ENCODE peak calls at places on chromosomes 11 and 22, in seven cellular contexts. One of them, this sample, is unnamed.
A peak's percentile ranks its signal among the peaks of the same experiment; 100 is the strongest.

GRCh38 chr11:22976146-22976545 is 115.9 kb upstream of the CCDC179 start:
- DNase-seq in HuH-7.5: no peak
- DNase-seq in AG10803: peak; percentile 3
- DNase-seq in pancreas: peak; percentile 74
- DNase-seq in CD4-positive, alpha-beta T cell: no peak
- DNase-seq in posterior cingulate gyrus: no peak
- DNase-seq in tibial nerve: no peak
- DNase-seq in this sample: peak; percentile 91

GRCh38 chr11:115745041-115745440 is 240.8 kb upstream of the CADM1 start:
- DNase-seq in tibial nerve: no peak
- DNase-seq in pancreas: no peak
- DNase-seq in CD4-positive, alpha-beta T cell: no peak
- DNase-seq in AG10803: no peak
- DNase-seq in posterior cingulate gyrus: no peak
- DNase-seq in HuH-7.5: no peak
- DNase-seq in this sample: no peak

GRCh38 chr11:3205261-3206127 is 13.1 kb downstream of the MRGPRG start:
- DNase-seq in posterior cingulate gyrus: no peak
- DNase-seq in HuH-7.5: no peak
- DNase-seq in CD4-positive, alpha-beta T cell: no peak
- DNase-seq in tibial nerve: no peak
- DNase-seq in pancreas: no peak
- DNase-seq in AG10803: peak; percentile 9
- DNase-seq in this sample: no peak

GRCh38 chr11:133907841-133908241 is 48.9 kb downstream of the IGSF9B start:
- DNase-seq in HuH-7.5: no peak
- DNase-seq in posterior cingulate gyrus: no peak
- DNase-seq in CD4-positive, alpha-beta T cell: no peak
- DNase-seq in pancreas: no peak
- DNase-seq in AG10803: no peak
- DNase-seq in tibial nerve: no peak
- DNase-seq in this sample: no peak

GRCh38 chr11:1118755-1119275 is 38.9 kb upstream of the MUC5AC start:
- DNase-seq in posterior cingulate gyrus: peak; percentile 1
- DNase-seq in tibial nerve: no peak
- DNase-seq in AG10803: no peak
- DNase-seq in CD4-positive, alpha-beta T cell: no peak
- DNase-seq in HuH-7.5: no peak
- DNase-seq in pancreas: no peak
- DNase-seq in this sample: no peak

GRCh38 chr11:110473666-110474065 is 43.9 kb downstream of the FDX1 start:
- DNase-seq in pancreas: no peak
- DNase-seq in CD4-positive, alpha-beta T cell: no peak
- DNase-seq in AG10803: peak; percentile 22
- DNase-seq in posterior cingulate gyrus: no peak
- DNase-seq in tibial nerve: no peak
- DNase-seq in HuH-7.5: no peak
- DNase-seq in this sample: no peak

GRCh38 chr11:79942071-79942470 is 501.2 kb upstream of the TENM4 start:
- DNase-seq in HuH-7.5: no peak
- DNase-seq in posterior cingulate gyrus: no peak
- DNase-seq in pancreas: no peak
- DNase-seq in tibial nerve: no peak
- DNase-seq in CD4-positive, alpha-beta T cell: no peak
- DNase-seq in AG10803: no peak
- DNase-seq in this sample: peak; percentile 50

GRCh38 chr11:17898782-17899181 is 114.1 kb downstream of the SERGEF start:
- DNase-seq in pancreas: no peak
- DNase-seq in HuH-7.5: no peak
- DNase-seq in CD4-positive, alpha-beta T cell: no peak
- DNase-seq in tibial nerve: no peak
- DNase-seq in AG10803: no peak
- DNase-seq in posterior cingulate gyrus: no peak
- DNase-seq in this sample: peak; percentile 33

GRCh38 chr11:1931326-1931725 is 11.8 kb downstream of the TNNT3 start:
- DNase-seq in HuH-7.5: no peak
- DNase-seq in tibial nerve: no peak
- DNase-seq in pancreas: no peak
- DNase-seq in posterior cingulate gyrus: no peak
- DNase-seq in AG10803: no peak
- DNase-seq in CD4-positive, alpha-beta T cell: no peak
- DNase-seq in this sample: peak; percentile 22

GRCh38 chr22:24503137-24503850 is 8.2 kb downstream of the UPB1 start:
- DNase-seq in AG10803: peak; percentile 56
- DNase-seq in HuH-7.5: no peak
- DNase-seq in CD4-positive, alpha-beta T cell: peak; percentile 48
- DNase-seq in pancreas: peak; percentile 48
- DNase-seq in posterior cingulate gyrus: peak; percentile 48
- DNase-seq in tibial nerve: peak; percentile 65
- DNase-seq in this sample: peak; percentile 38

GRCh38 chr22:20198527-20199319 is 47.9 kb upstream of the CCDC188 start:
- DNase-seq in HuH-7.5: no peak
- DNase-seq in posterior cingulate gyrus: no peak
- DNase-seq in pancreas: no peak
- DNase-seq in CD4-positive, alpha-beta T cell: no peak
- DNase-seq in tibial nerve: no peak
- DNase-seq in AG10803: no peak
- DNase-seq in this sample: no peak

GRCh38 chr11:94671553-94672366 is 96.4 kb upstream of the AMOTL1 start:
- DNase-seq in posterior cingulate gyrus: no peak
- DNase-seq in pancreas: no peak
- DNase-seq in AG10803: peak; percentile 10
- DNase-seq in CD4-positive, alpha-beta T cell: no peak
- DNase-seq in tibial nerve: no peak
- DNase-seq in HuH-7.5: no peak
- DNase-seq in this sample: peak; percentile 51

GRCh38 chr11:102341844-102342318 is 5.1 kb upstream of the BIRC2 start:
- DNase-seq in AG10803: peak; percentile 85
- DNase-seq in posterior cingulate gyrus: peak; percentile 55
- DNase-seq in CD4-positive, alpha-beta T cell: peak; percentile 66
- DNase-seq in HuH-7.5: no peak
- DNase-seq in pancreas: peak; percentile 73
- DNase-seq in tibial nerve: peak; percentile 95
- DNase-seq in this sample: peak; percentile 78

GRCh38 chr11:128516467-128516778 is 70.9 kb downstream of the ETS1 start:
- DNase-seq in HuH-7.5: no peak
- DNase-seq in posterior cingulate gyrus: no peak
- DNase-seq in pancreas: no peak
- DNase-seq in CD4-positive, alpha-beta T cell: no peak
- DNase-seq in AG10803: no peak
- DNase-seq in tibial nerve: no peak
- DNase-seq in this sample: no peak

GRCh38 chr22:44181033-44181911 is 547 bp downstream of the PARVG start:
- DNase-seq in pancreas: no peak
- DNase-seq in HuH-7.5: no peak
- DNase-seq in AG10803: no peak
- DNase-seq in posterior cingulate gyrus: no peak
- DNase-seq in CD4-positive, alpha-beta T cell: peak; percentile 55
- DNase-seq in tibial nerve: no peak
- DNase-seq in this sample: no peak

GRCh38 chr11:116994195-116994594 is 104.0 kb downstream of the SIK3 start:
- DNase-seq in CD4-positive, alpha-beta T cell: no peak
- DNase-seq in posterior cingulate gyrus: no peak
- DNase-seq in tibial nerve: no peak
- DNase-seq in AG10803: no peak
- DNase-seq in pancreas: no peak
- DNase-seq in HuH-7.5: no peak
- DNase-seq in this sample: no peak

GRCh38 chr11:73907191-73907590 is 30.4 kb downstream of the PAAF1 start:
- DNase-seq in CD4-positive, alpha-beta T cell: no peak
- DNase-seq in AG10803: peak; percentile 23
- DNase-seq in posterior cingulate gyrus: no peak
- DNase-seq in tibial nerve: no peak
- DNase-seq in HuH-7.5: no peak
- DNase-seq in pancreas: no peak
- DNase-seq in this sample: peak; percentile 73

GRCh38 chr22:35016909-35017308 is 49.0 kb upstream of the ISX start:
- DNase-seq in HuH-7.5: no peak
- DNase-seq in pancreas: no peak
- DNase-seq in AG10803: no peak
- DNase-seq in posterior cingulate gyrus: no peak
- DNase-seq in CD4-positive, alpha-beta T cell: no peak
- DNase-seq in tibial nerve: no peak
- DNase-seq in this sample: no peak

GRCh38 chr11:34850339-34850738 is 65.8 kb downstream of the APIP start:
- DNase-seq in tibial nerve: no peak
- DNase-seq in CD4-positive, alpha-beta T cell: no peak
- DNase-seq in HuH-7.5: no peak
- DNase-seq in pancreas: no peak
- DNase-seq in posterior cingulate gyrus: no peak
- DNase-seq in AG10803: no peak
- DNase-seq in this sample: peak; percentile 29

GRCh38 chr22:45314789-45315188 is 5.1 kb downstream of the FAM118A start:
- DNase-seq in HuH-7.5: no peak
- DNase-seq in posterior cingulate gyrus: no peak
- DNase-seq in AG10803: no peak
- DNase-seq in pancreas: no peak
- DNase-seq in CD4-positive, alpha-beta T cell: no peak
- DNase-seq in tibial nerve: no peak
- DNase-seq in this sample: no peak

GRCh38 chr11:40186401-40187091 is 1272.9 kb downstream of the LRRC4C start:
- DNase-seq in CD4-positive, alpha-beta T cell: no peak
- DNase-seq in AG10803: no peak
- DNase-seq in posterior cingulate gyrus: peak; percentile 45
- DNase-seq in HuH-7.5: no peak
- DNase-seq in pancreas: no peak
- DNase-seq in tibial nerve: no peak
- DNase-seq in this sample: no peak

GRCh38 chr11:36500315-36500721 is 9.8 kb downstream of the TRAF6 start:
- DNase-seq in HuH-7.5: no peak
- DNase-seq in CD4-positive, alpha-beta T cell: no peak
- DNase-seq in tibial nerve: no peak
- DNase-seq in posterior cingulate gyrus: no peak
- DNase-seq in pancreas: no peak
- DNase-seq in AG10803: peak; percentile 77
- DNase-seq in this sample: peak; percentile 93

GRCh38 chr11:117410861-117411725 is 83.4 kb downstream of the CEP164 start:
- DNase-seq in AG10803: no peak
- DNase-seq in pancreas: no peak
- DNase-seq in CD4-positive, alpha-beta T cell: no peak
- DNase-seq in posterior cingulate gyrus: no peak
- DNase-seq in HuH-7.5: no peak
- DNase-seq in tibial nerve: no peak
- DNase-seq in this sample: no peak